ENCODE peak calls at places on chromosomes 16 and 17, in seven cellular contexts. Y is T-helper 1 cell; U is upper lobe of right lung; O is stimulated activated CD8-positive, alpha-beta memory T cell treated with anti-CD3 and anti-CD28 coated beads, Interleukin-7, amount 100 ng/mL, for 1 hour; J is OCI-M1; S is activated B cell treated with CpG ODN at 0.5 μM for 24 hours; V is skeletal muscle cell. A is an unnamed sample.

GRCh38 chr16:15765880-15766279 is 90.9 kb downstream of the MYH11 start:
- DNase-seq in O (no peak), U (no peak), V (no peak), Y (peak; percentile 44), S (peak; percentile 22), J (peak; percentile 70), A (no peak)

GRCh38 chr17:57823469-57824401 is 26.1 kb downstream of the MRPS23 start:
- DNase-seq in V (peak; percentile 60), S (no peak), O (no peak), J (no peak), Y (no peak), U (no peak), A (no peak)

GRCh38 chr17:72465191-72466024 is 344.6 kb downstream of the SOX9 start:
- DNase-seq in U (no peak), J (no peak), O (no peak), V (peak; percentile 30), Y (no peak), S (no peak), A (no peak)

GRCh38 chr16:60553316-60553801 is 1482.9 kb downstream of the CDH8 start:
- DNase-seq in S (no peak), J (no peak), Y (no peak), O (no peak), U (no peak), V (no peak), A (no peak)

GRCh38 chr16:85988723-85989313 is 89.9 kb downstream of the IRF8 start:
- DNase-seq in V (no peak), J (no peak), U (no peak), O (no peak), Y (peak; percentile 25), S (peak; percentile 47), A (no peak)

GRCh38 chr16:88558457-88559442 is 11.5 kb upstream of the ZC3H18 start:
- DNase-seq in U (no peak), O (no peak), Y (no peak), V (no peak), J (peak; percentile 84), S (no peak), A (no peak)

GRCh38 chr16:3770530-3770929 is 53.2 kb upstream of the TRAP1 start:
- DNase-seq in V (no peak), Y (no peak), S (no peak), U (no peak), O (no peak), J (no peak), A (no peak)

GRCh38 chr16:16882766-16883165 is 503.8 kb downstream of the NPIPA7 start:
- DNase-seq in S (no peak), O (no peak), V (no peak), J (no peak), U (no peak), Y (no peak), A (no peak)

GRCh38 chr17:610285-610684 is 104.4 kb downstream of the VPS53 start:
- DNase-seq in Y (no peak), S (no peak), U (no peak), J (no peak), V (no peak), O (no peak), A (no peak)

GRCh38 chr16:85800321-85800669 is 800 bp downstream of the COX4I1 start:
- DNase-seq in J (peak; percentile 46), U (no peak), Y (no peak), S (no peak), V (no peak), O (no peak), A (no peak)

GRCh38 chr16:30414159-30414558 is 6.8 kb downstream of the ZNF771 start:
- DNase-seq in O (no peak), U (no peak), V (no peak), J (no peak), S (no peak), Y (no peak), A (no peak)

GRCh38 chr16:79677799-79678525 is 77.4 kb upstream of the MAF start:
- DNase-seq in Y (no peak), J (no peak), O (no peak), V (peak; percentile 21), S (no peak), U (no peak), A (no peak)

GRCh38 chr16:73298562-73298961 is 250.6 kb upstream of the ZFHX3 start:
- DNase-seq in O (no peak), U (no peak), S (no peak), J (peak; percentile 85), Y (no peak), V (no peak), A (no peak)

GRCh38 chr16:90031931-90032663 is 12.8 kb upstream of the DBNDD1 start:
- DNase-seq in Y (no peak), V (no peak), O (no peak), U (no peak), S (no peak), J (no peak), A (no peak)

GRCh38 chr16:27985981-27986380 is 77.5 kb downstream of the GSG1L start:
- DNase-seq in O (no peak), Y (no peak), V (no peak), U (no peak), S (no peak), J (no peak), A (no peak)

GRCh38 chr17:72502940-72503341 is 382.1 kb downstream of the SOX9 start:
- DNase-seq in O (no peak), V (no peak), Y (no peak), U (no peak), S (no peak), J (no peak), A (no peak)

GRCh38 chr16:89320717-89321501 is 103.4 kb downstream of the ZNF778 start:
- DNase-seq in S (no peak), O (no peak), V (no peak), J (no peak), U (no peak), Y (no peak), A (peak; percentile 32)

GRCh38 chr16:71771571-71771970 is 37.1 kb downstream of the AP1G1 start:
- DNase-seq in O (no peak), Y (no peak), J (no peak), S (no peak), V (no peak), U (no peak), A (no peak)

GRCh38 chr17:8914554-8914953 is 47.1 kb upstream of the PIK3R6 start:
- DNase-seq in S (no peak), J (no peak), U (no peak), V (no peak), Y (no peak), O (no peak), A (no peak)

GRCh38 chr17:79970576-79971068 is 65.0 kb downstream of the TBC1D16 start:
- DNase-seq in J (peak; percentile 87), V (no peak), Y (peak; percentile 47), S (no peak), O (no peak), U (peak; percentile 59), A (peak; percentile 25)

GRCh38 chr16:75320435-75320834 is 69.0 kb upstream of the BCAR1 start:
- DNase-seq in U (no peak), O (no peak), J (peak; percentile 17), S (no peak), V (no peak), Y (no peak), A (no peak)

GRCh38 chr17:83083368-83084201 is 4.2 kb downstream of the METRNL start:
- DNase-seq in U (no peak), J (no peak), S (no peak), Y (peak; percentile 82), V (peak; percentile 87), O (peak; percentile 36), A (peak; percentile 57)

GRCh38 chr17:76546556-76547182 is 6.8 kb downstream of the PRCD start:
- DNase-seq in U (no peak), S (no peak), J (no peak), V (peak; percentile 88), O (no peak), Y (no peak), A (no peak)

GRCh38 chr17:28141783-28142182 is 99.3 kb downstream of the NLK start:
- DNase-seq in O (no peak), S (no peak), Y (no peak), J (no peak), V (no peak), U (no peak), A (no peak)

GRCh38 chr16:85465328-85466307 is 147.5 kb upstream of the GSE1 start:
- DNase-seq in S (no peak), J (no peak), V (peak; percentile 58), O (no peak), Y (no peak), U (no peak), A (no peak)

GRCh38 chr16:73216932-73217331 is 169.0 kb upstream of the ZFHX3 start:
- DNase-seq in S (no peak), V (no peak), U (no peak), J (no peak), Y (no peak), O (no peak), A (no peak)

GRCh38 chr17:6496116-6496481 is 51.8 kb downstream of the PIMREG start:
- DNase-seq in Y (no peak), S (no peak), U (peak; percentile 45), O (no peak), J (no peak), V (no peak), A (no peak)

GRCh38 chr17:19333736-19334290 is 28.7 kb downstream of the B9D1 start:
- DNase-seq in S (no peak), Y (no peak), U (peak; percentile 48), V (no peak), J (no peak), O (no peak), A (no peak)

GRCh38 chr16:49826515-49826914 is 29.4 kb downstream of the ZNF423 start:
- DNase-seq in Y (no peak), O (no peak), V (no peak), U (no peak), J (no peak), S (no peak), A (no peak)

GRCh38 chr17:4881761-4882555 is 17.4 kb upstream of the C17orf107 start:
- DNase-seq in S (peak; percentile 50), J (peak; percentile 81), O (no peak), Y (peak; percentile 48), U (peak; percentile 85), V (no peak), A (peak; percentile 74)

GRCh38 chr17:63276821-63277220 is 169.3 kb downstream of the CYB561 start:
- DNase-seq in J (no peak), S (no peak), V (no peak), O (no peak), U (no peak), Y (no peak), A (no peak)

GRCh38 chr16:54253118-54253517 is 33.5 kb downstream of the IRX3 start:
- DNase-seq in O (no peak), S (no peak), J (no peak), V (no peak), U (no peak), Y (no peak), A (no peak)

GRCh38 chr17:10328971-10329923 is 43.6 kb downstream of the MYH13 start:
- DNase-seq in O (no peak), S (no peak), V (no peak), U (no peak), Y (no peak), J (no peak), A (no peak)

GRCh38 chr16:56669005-56669839 is at the start of gene MT1H:
- DNase-seq in Y (no peak), J (no peak), V (no peak), U (no peak), O (no peak), S (no peak), A (peak; percentile 45)

GRCh38 chr16:1470543-1471251 is 4.1 kb downstream of the CLCN7 start:
- DNase-seq in U (peak; percentile 90), J (peak; percentile 26), S (no peak), Y (no peak), V (no peak), O (no peak), A (no peak)

GRCh38 chr16:30354423-30355143 is 525 bp downstream of the CD2BP2 start:
- DNase-seq in O (no peak), J (peak; percentile 52), Y (no peak), S (no peak), U (no peak), V (no peak), A (no peak)

A was measured in activated naive CD8-positive, alpha-beta T cell treated with anti-CD3 and anti-CD28 coated beads, Interleukin-2, amount 10 ng/mL, durations not matched to agents 7 days and 5 days.